ENCODE peak calls at places on chromosome X, in four cellular contexts. J, L, X and A are unnamed samples.
A peak's percentile ranks its signal among the peaks of the same experiment; 100 is the strongest.

GRCh38 chrX:115562492-115562872 is 1.5 kb downstream of the PLS3 start:
- DNase-seq in L (peak; percentile 55), J (no peak), X (no peak), A (peak; percentile 70)

GRCh38 chrX:9897761-9898161 is 69.4 kb upstream of the CLDN34 start:
- DNase-seq in X (no peak), L (peak; percentile 93), J (no peak), A (no peak)

GRCh38 chrX:13985697-13986435 is 43.8 kb downstream of the GEMIN8 start:
- DNase-seq in X (no peak), J (no peak), L (no peak), A (no peak)

GRCh38 chrX:6227445-6227820 is 1.2 kb downstream of the NLGN4X start:
- DNase-seq in J (no peak), X (no peak), L (no peak), A (no peak)

GRCh38 chrX:7925867-7926472 is 1.2 kb downstream of the PNPLA4 start:
- DNase-seq in X (peak; percentile 52), L (peak; percentile 72), J (peak; percentile 78), A (peak; percentile 71)

GRCh38 chrX:107117993-107118321 is 665 bp downstream of the RBM41 start:
- DNase-seq in L (peak; percentile 9), X (peak; percentile 2), J (no peak), A (no peak)

GRCh38 chrX:48003367-48003757 is 427 bp downstream of the ZNF182 start:
- DNase-seq in J (no peak), X (no peak), L (no peak), A (no peak)

GRCh38 chrX:56232221-56233082 is at the start of gene KLF8:
- DNase-seq in L (no peak), X (no peak), J (no peak), A (peak; percentile 58)

GRCh38 chrX:152405561-152405960 is 45.6 kb downstream of the GABRA3 start:
- DNase-seq in J (no peak), X (no peak), L (no peak), A (no peak)

GRCh38 chrX:40402771-40403533 is 177.8 kb upstream of the ATP6AP2 start:
- DNase-seq in J (no peak), X (peak; percentile 6), L (peak; percentile 52), A (peak; percentile 68)

GRCh38 chrX:78035061-78035460 is 65.6 kb upstream of the PGAM4 start:
- DNase-seq in L (no peak), X (no peak), J (no peak), A (no peak)

GRCh38 chrX:130110379-130111219 is at the start of gene ELF4:
- DNase-seq in X (peak; percentile 2), J (peak; percentile 8), L (peak; percentile 62), A (peak; percentile 77)

GRCh38 chrX:3161686-3162085 is 120.4 kb downstream of the ARSF start:
- DNase-seq in L (no peak), J (no peak), X (no peak), A (no peak)

GRCh38 chrX:482702-483203 is 96.0 kb upstream of the PPP2R3B start:
- DNase-seq in X (no peak), J (no peak), L (no peak), A (no peak)

GRCh38 chrX:69424161-69424560 is 80.0 kb upstream of the NALF2 start:
- DNase-seq in L (peak; percentile 3), J (no peak), X (no peak), A (peak; percentile 14)

GRCh38 chrX:10071451-10072163 is 85.2 kb upstream of the CLCN4 start:
- DNase-seq in X (no peak), J (no peak), L (no peak), A (no peak)

GRCh38 chrX:97691901-97692455 is 808.3 kb downstream of the RPA4 start:
- DNase-seq in J (no peak), X (no peak), L (no peak), A (no peak)

GRCh38 chrX:69019073-69019890 is 146.0 kb downstream of the PJA1 start:
- DNase-seq in L (no peak), X (no peak), J (no peak), A (no peak)

GRCh38 chrX:111123606-111124179 is 27.7 kb downstream of the PAK3 start:
- DNase-seq in L (no peak), X (no peak), J (no peak), A (no peak)

GRCh38 chrX:50117477-50117876 is 83.3 kb downstream of the AKAP4 start:
- DNase-seq in X (no peak), J (no peak), L (no peak), A (peak; percentile 21)

GRCh38 chrX:23317799-23318724 is 16.6 kb upstream of the PTCHD1 start:
- DNase-seq in X (no peak), L (no peak), J (no peak), A (peak; percentile 14)

GRCh38 chrX:41558531-41558930 is 111.4 kb downstream of the NYX start:
- DNase-seq in X (peak; percentile 10), J (no peak), L (peak; percentile 36), A (no peak)

GRCh38 chrX:123859409-123859827 is 435 bp upstream of the XIAP start:
- DNase-seq in X (peak; percentile 34), J (peak; percentile 81), L (no peak), A (no peak)